ENCODE peak calls at places on chromosomes 12 and 14, in four cellular contexts. K, A, J and L are unnamed samples.
A peak's percentile ranks its signal among the peaks of the same experiment; 100 is the strongest.

GRCh38 chr14:36515105-36515593 is 4.9 kb downstream of the NKX2-1 start:
- DNase-seq in K (no peak), A (no peak), J (no peak), L (no peak)

GRCh38 chr12:45669093-45669492 is 60.4 kb upstream of the ARID2 start:
- DNase-seq in K (no peak), A (no peak), J (no peak), L (no peak)

GRCh38 chr12:114476159-114476558 is 70.2 kb upstream of the TBX5 start:
- DNase-seq in K (peak; percentile 60), A (no peak), J (peak; percentile 13), L (no peak)

GRCh38 chr14:63759454-63759853 is 31.6 kb upstream of the SGPP1 start:
- DNase-seq in K (no peak), A (no peak), J (no peak), L (no peak)

GRCh38 chr14:64812412-64812811 is 67.3 kb downstream of the SPTB start:
- DNase-seq in K (peak; percentile 48), A (no peak), J (peak; percentile 47), L (peak; percentile 80)

GRCh38 chr14:89391556-89391955 is 25.5 kb downstream of the FOXN3 start:
- DNase-seq in K (no peak), A (no peak), J (no peak), L (no peak)

GRCh38 chr12:570237-570925 is 92.9 kb downstream of the NINJ2 start:
- DNase-seq in K (peak; percentile 89), A (peak; percentile 91), J (peak; percentile 76), L (peak; percentile 87)

GRCh38 chr12:78916845-78917480 is 52.4 kb downstream of the SYT1 start:
- DNase-seq in K (peak; percentile 74), A (no peak), J (peak; percentile 84), L (no peak)

GRCh38 chr14:20190596-20190995 is at the start of gene OR11G2:
- DNase-seq in K (no peak), A (no peak), J (no peak), L (no peak)

GRCh38 chr14:77053046-77053841 is 24.7 kb upstream of the IRF2BPL start:
- DNase-seq in K (peak; percentile 86), A (peak; percentile 81), J (no peak), L (peak; percentile 90)

GRCh38 chr12:96234591-96235496 is 40.7 kb downstream of the ELK3 start:
- DNase-seq in K (no peak), A (no peak), J (no peak), L (no peak)
- H3K36me3 ChIP-seq in K (no peaks in the 10 kb centered on the region), A (no peaks in the 10 kb centered on the region), J (no peaks in the 10 kb centered on the region), L (no peaks in the 10 kb centered on the region)

GRCh38 chr12:64207453-64207852 is 14.6 kb downstream of the KICS2 start:
- DNase-seq in K (no peak), A (no peak), J (no peak), L (no peak)

GRCh38 chr12:64203036-64203435 is 19.1 kb downstream of the KICS2 start:
- DNase-seq in K (no peak), A (no peak), J (no peak), L (no peak)

GRCh38 chr12:64205542-64205941 is 16.6 kb downstream of the KICS2 start:
- DNase-seq in K (no peak), A (no peak), J (no peak), L (no peak)

GRCh38 chr12:64203775-64204174 is 18.3 kb downstream of the KICS2 start:
- DNase-seq in K (no peak), A (no peak), J (no peak), L (no peak)
- H3K4me1 ChIP-seq in K (no peaks in the 10 kb centered on the region), A (no peaks in the 10 kb centered on the region), J (no peaks in the 10 kb centered on the region), L (no peaks in the 10 kb centered on the region)

DNA sequence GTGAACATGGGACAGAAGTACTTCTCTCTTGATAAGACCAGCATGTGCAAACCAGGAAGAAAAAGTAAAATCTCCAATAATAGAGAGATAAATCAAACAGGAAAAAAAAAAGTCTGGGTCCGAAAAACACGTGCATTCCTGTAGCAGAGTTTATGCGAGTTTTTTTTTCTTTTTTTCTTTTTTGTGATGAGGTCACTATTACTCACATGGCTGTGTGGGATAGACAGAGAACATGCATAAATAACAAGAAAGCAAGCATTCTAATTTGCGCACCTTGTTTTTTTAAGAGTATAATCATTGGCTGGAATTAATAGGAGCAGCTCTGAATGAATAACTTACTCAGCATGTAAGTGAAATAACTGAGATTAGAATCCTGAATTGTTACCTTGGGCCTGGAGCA is 91.9 kb upstream of the CPM start:
- DNase-seq in K (no peak), A (no peak), J (no peak), L (no peak)
- H3K4me3 ChIP-seq in K (no peak overlapping the region), A (no peak overlapping the region), J (peak overlapping the region; percentile 35), L (no peak overlapping the region)

GRCh38 chr12:133107121-133107520 is 23.0 kb downstream of the ZNF891 start:
- DNase-seq in K (no peak), A (no peak), J (no peak), L (no peak)
- H3K36me3 ChIP-seq in K (peaks cover 9% of the 10 kb centered on the region), A (peaks cover 10% of the 10 kb centered on the region), J (no peaks in the 10 kb centered on the region), L (peaks cover 21% of the 10 kb centered on the region)

GRCh38 chr12:15634010-15634676 is 155.0 kb downstream of the EPS8 start:
- DNase-seq in K (no peak), A (no peak), J (no peak), L (no peak)

GRCh38 chr12:15631007-15631715 is 158.0 kb downstream of the EPS8 start:
- DNase-seq in K (no peak), A (no peak), J (no peak), L (no peak)

GRCh38 chr12:15636060-15636890 is 152.9 kb downstream of the EPS8 start:
- DNase-seq in K (peak; percentile 78), A (no peak), J (no peak), L (no peak)

GRCh38 chr12:15632708-15633107 is 156.5 kb downstream of the EPS8 start:
- DNase-seq in K (no peak), A (no peak), J (peak; percentile 33), L (no peak)

GRCh38 chr12:15633201-15633600 is 156.0 kb downstream of the EPS8 start:
- DNase-seq in K (no peak), A (no peak), J (no peak), L (no peak)
- H3K4me1 ChIP-seq in K (peaks cover 9% of the 10 kb centered on the region), A (peaks cover 4% of the 10 kb centered on the region), J (peaks cover 86% of the 10 kb centered on the region), L (peaks cover 11% of the 10 kb centered on the region)

GRCh38 chr14:61703342-61704129 is 8.2 kb downstream of the HIF1A start:
- DNase-seq in K (no peak), A (no peak), J (no peak), L (no peak)

GRCh38 chr14:61699092-61699491 is 3.8 kb downstream of the HIF1A start:
- DNase-seq in K (no peak), A (no peak), J (no peak), L (no peak)

GRCh38 chr14:61704554-61704953 is 9.2 kb downstream of the HIF1A start:
- DNase-seq in K (no peak), A (no peak), J (no peak), L (no peak)

GRCh38 chr14:61700104-61700886 is 5.0 kb downstream of the HIF1A start:
- DNase-seq in K (no peak), A (no peak), J (no peak), L (no peak)

DNA sequence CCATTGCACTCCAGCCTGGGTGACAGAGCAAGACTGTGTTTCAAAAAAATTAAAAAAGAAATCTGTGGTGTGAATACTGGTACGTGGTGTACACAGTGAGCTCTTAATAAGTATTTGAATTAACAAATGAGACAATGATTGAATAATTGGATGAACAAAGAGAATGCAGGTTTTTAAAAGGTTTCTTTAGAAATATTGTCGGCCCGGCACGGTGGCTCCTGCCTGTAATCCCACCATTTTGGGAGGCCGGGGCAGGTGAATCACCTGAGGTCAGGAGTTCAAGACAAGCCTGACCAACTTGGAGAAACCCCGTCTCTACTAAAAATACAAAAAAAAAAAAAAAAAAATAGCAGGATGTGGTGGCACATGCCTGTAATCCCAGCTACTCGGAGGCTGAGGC is 6.6 kb downstream of the HIF1A start:
- DNase-seq in K (no peak), A (no peak), J (no peak), L (no peak)
- H3K4me3 ChIP-seq in K (no peak overlapping the region), A (no peak overlapping the region), J (no peak overlapping the region), L (no peak overlapping the region)